ENCODE peak calls at places on chromosomes 2 and 18, in five cellular contexts. D is choroid plexus epithelial cell, X is astrocyte of the cerebellum, K is BE2C, H is mesothelial cell of epicardium. C is an unnamed sample.

GRCh38 chr18:38826247-38826646 is 1260.6 kb upstream of the CELF4 start:
- DNase-seq in D (no peak), K (no peak), X (no peak), H (no peak), C (no peak)

GRCh38 chr2:11753886-11754704 is 7.7 kb downstream of the LPIN1 start:
- DNase-seq in D (peak), X (peak), H (no peak), K (peak), C (no peak)

GRCh38 chr18:79570266-79571201 is 109.1 kb upstream of the CTDP1 start:
- DNase-seq in D (peak), X (peak), H (peak), K (no peak), C (peak)

GRCh38 chr2:226118471-226119429 is 680.9 kb downstream of the IRS1 start:
- DNase-seq in H (no peak), X (peak), K (no peak), D (peak), C (no peak)

GRCh38 chr2:160228141-160228963 is 28.3 kb upstream of the ITGB6 start:
- DNase-seq in H (no peak), K (no peak), D (peak), X (peak), C (no peak)

GRCh38 chr2:110149330-110150220 is 34.0 kb upstream of the MALL start:
- DNase-seq in H (no peak), X (no peak), D (peak), K (no peak), C (no peak)

GRCh38 chr2:100886054-100886453 is 66.1 kb downstream of the NPAS2 start:
- DNase-seq in K (no peak), H (no peak), D (peak), X (no peak), C (no peak)

GRCh38 chr18:4068552-4069158 is 386.5 kb downstream of the DLGAP1 start:
- DNase-seq in K (peak), D (peak), X (peak), H (peak), C (peak)

GRCh38 chr2:148048475-148049221 is 27.8 kb downstream of the MBD5 start:
- DNase-seq in X (peak), K (no peak), H (no peak), D (peak), C (no peak)

GRCh38 chr2:159152119-159152778 is 134.3 kb downstream of the WDSUB1 start:
- DNase-seq in K (no peak), X (no peak), D (no peak), H (no peak), C (no peak)

GRCh38 chr2:85053802-85054201 is 79.4 kb upstream of the TCF7L1 start:
- DNase-seq in K (no peak), D (no peak), X (no peak), H (no peak), C (no peak)

GRCh38 chr2:197915548-197916265 is 111.3 kb downstream of the PLCL1 start:
- DNase-seq in H (no peak), D (peak), X (peak), K (no peak), C (no peak)

GRCh38 chr18:38481576-38481975 is 916.0 kb upstream of the CELF4 start:
- DNase-seq in K (no peak), X (no peak), D (no peak), H (no peak), C (no peak)

GRCh38 chr2:31322376-31322775 is 88.4 kb downstream of the EHD3 start:
- DNase-seq in H (no peak), X (no peak), K (no peak), D (peak), C (no peak)

GRCh38 chr2:105177008-105177407 is 64.5 kb upstream of the GPR45 start:
- DNase-seq in K (no peak), H (no peak), X (no peak), D (no peak), C (no peak)

GRCh38 chr18:32771169-32771751 is 1.6 kb downstream of the KLHL14 start:
- DNase-seq in X (no peak), H (peak), K (no peak), D (peak), C (peak)
- TF ChIP-seq CTCF in X (no peak), H (no peak), K (no peak), D (no peak), C (no peak)

GRCh38 chr2:191501390-191502168 is 176.4 kb upstream of the NABP1 start:
- DNase-seq in K (no peak), X (peak), H (no peak), D (peak), C (no peak)
- TF ChIP-seq CTCF in K (peak), X (peak), H (peak), D (peak), C (peak)

DNA sequence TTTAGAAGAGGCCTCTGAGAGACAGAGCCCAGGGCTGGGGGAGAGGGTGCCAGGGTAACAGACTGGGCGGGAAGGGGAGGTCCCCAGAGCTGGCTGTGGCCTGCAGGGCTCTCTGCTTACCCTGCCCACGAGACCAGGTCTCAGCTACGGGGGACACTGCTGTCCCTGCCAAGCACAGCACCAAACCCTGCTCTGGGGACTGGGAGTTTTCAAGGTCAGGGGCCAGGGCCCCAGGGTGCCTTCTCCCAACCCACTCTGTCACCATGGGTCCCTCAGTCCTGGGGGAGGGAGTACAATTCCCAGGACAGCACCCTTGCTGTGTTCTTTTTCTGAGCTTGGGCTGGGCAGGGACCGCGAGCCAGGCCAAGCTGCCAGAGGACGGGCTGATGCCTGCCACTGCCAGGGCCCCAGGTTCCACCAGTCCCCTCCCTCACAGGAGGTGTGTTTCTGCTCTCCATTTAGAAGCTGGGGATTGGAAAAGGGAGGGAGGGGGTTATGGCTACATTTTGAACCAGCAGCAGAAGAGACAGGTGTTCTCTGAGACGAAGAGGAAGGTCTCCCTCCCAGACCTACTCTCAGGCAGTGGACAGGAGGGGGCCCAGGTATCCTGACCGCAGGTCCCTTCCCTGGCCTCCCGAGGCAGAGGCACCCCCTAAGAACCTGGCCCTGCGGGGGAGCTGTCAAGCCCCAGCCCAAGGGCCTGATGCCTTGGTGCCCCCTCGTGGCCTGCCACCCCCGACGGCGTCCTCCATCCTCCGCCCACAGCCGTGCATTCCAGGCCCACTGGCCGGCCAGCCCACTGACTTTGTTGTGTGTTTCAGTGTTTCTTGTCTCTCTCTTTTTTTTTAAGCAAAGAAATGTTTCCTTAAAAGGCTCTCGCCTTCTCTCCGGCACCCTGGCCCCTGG is 80.4 kb downstream of the TNS1 start:
- DNase-seq in K (peak), X (no peak), D (peak), H (peak), C (no peak)
- TF ChIP-seq CTCF in K (no peak), X (no peak), D (peak), H (no peak), C (no peak)

DNA sequence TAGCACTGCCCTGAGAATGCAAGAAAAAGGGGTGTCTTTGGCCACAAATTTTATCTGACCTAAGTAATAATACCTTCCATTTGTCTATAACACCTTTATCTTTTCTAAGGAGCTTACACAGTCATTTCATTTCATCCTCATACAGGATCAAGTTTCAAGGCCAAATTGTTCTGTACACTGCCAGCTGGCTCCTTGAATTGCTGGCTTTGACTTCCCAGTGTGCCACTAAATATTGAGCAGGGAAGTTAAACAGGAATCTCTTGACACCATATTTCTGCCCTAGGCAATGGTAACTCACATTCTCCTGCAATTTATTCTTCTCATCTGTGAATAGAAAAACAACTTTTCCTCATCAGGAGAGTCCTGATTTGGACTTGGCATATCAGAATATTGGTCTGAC is 195.1 kb upstream of the LRP1B start:
- DNase-seq in X (no peak), H (no peak), D (no peak), K (no peak), C (no peak)
- TF ChIP-seq CTCF in X (no peak), H (no peak), D (no peak), K (no peak), C (no peak)